ENCODE peak calls at places on chromosomes 13 and 19, in eight cellular contexts. One of them, this sample, is unnamed.

GRCh38 chr13:81048026-81048461 is 707.1 kb upstream of the SPRY2 start:
- DNase-seq in MM.1S: peak
- DNase-seq in neuronal stem cell: no peak
- DNase-seq in fibroblast of lung: no peak
- DNase-seq in endothelial cell of umbilical vein: no peak
- DNase-seq in hepatocyte: no peak
- DNase-seq in PC-3: no peak
- DNase-seq in HCT116: no peak
- DNase-seq in this sample: no peak

GRCh38 chr19:49801966-49802661 is 11.0 kb downstream of the FUZ start:
- DNase-seq in endothelial cell of umbilical vein: peak
- DNase-seq in PC-3: no peak
- DNase-seq in HCT116: no peak
- DNase-seq in hepatocyte: peak
- DNase-seq in MM.1S: no peak
- DNase-seq in neuronal stem cell: peak
- DNase-seq in fibroblast of lung: peak
- DNase-seq in this sample: no peak

GRCh38 chr13:28338202-28338601 is 156.7 kb downstream of the FLT1 start:
- DNase-seq in endothelial cell of umbilical vein: peak
- DNase-seq in fibroblast of lung: peak
- DNase-seq in neuronal stem cell: no peak
- DNase-seq in hepatocyte: no peak
- DNase-seq in HCT116: no peak
- DNase-seq in PC-3: no peak
- DNase-seq in MM.1S: no peak
- DNase-seq in this sample: no peak

GRCh38 chr19:48728882-48729645 is 9.5 kb upstream of the MAMSTR start:
- DNase-seq in endothelial cell of umbilical vein: no peak
- DNase-seq in MM.1S: no peak
- DNase-seq in PC-3: no peak
- DNase-seq in neuronal stem cell: no peak
- DNase-seq in fibroblast of lung: no peak
- DNase-seq in HCT116: no peak
- DNase-seq in hepatocyte: no peak
- DNase-seq in this sample: no peak

GRCh38 chr13:77918391-77919261 is at the start of gene EDNRB:
- DNase-seq in endothelial cell of umbilical vein: peak
- DNase-seq in hepatocyte: peak
- DNase-seq in neuronal stem cell: peak
- DNase-seq in MM.1S: no peak
- DNase-seq in fibroblast of lung: peak
- DNase-seq in PC-3: no peak
- DNase-seq in HCT116: no peak
- DNase-seq in this sample: no peak

GRCh38 chr13:75480691-75481175 is 1.2 kb downstream of the TBC1D4 start:
- DNase-seq in fibroblast of lung: peak
- DNase-seq in endothelial cell of umbilical vein: peak
- DNase-seq in MM.1S: peak
- DNase-seq in hepatocyte: peak
- DNase-seq in HCT116: peak
- DNase-seq in PC-3: peak
- DNase-seq in neuronal stem cell: peak
- DNase-seq in this sample: peak

GRCh38 chr13:40221460-40222201 is 444.8 kb downstream of the FOXO1 start:
- DNase-seq in PC-3: peak
- DNase-seq in neuronal stem cell: no peak
- DNase-seq in MM.1S: peak
- DNase-seq in fibroblast of lung: peak
- DNase-seq in HCT116: no peak
- DNase-seq in endothelial cell of umbilical vein: no peak
- DNase-seq in hepatocyte: peak
- DNase-seq in this sample: peak

GRCh38 chr19:36377541-36378178 is 1.3 kb downstream of the ZFP14 start:
- DNase-seq in MM.1S: no peak
- DNase-seq in PC-3: no peak
- DNase-seq in HCT116: no peak
- DNase-seq in fibroblast of lung: no peak
- DNase-seq in hepatocyte: peak
- DNase-seq in neuronal stem cell: no peak
- DNase-seq in endothelial cell of umbilical vein: no peak
- DNase-seq in this sample: no peak

GRCh38 chr19:4077800-4078683 is 11.3 kb upstream of the ZBTB7A start:
- DNase-seq in hepatocyte: peak
- DNase-seq in PC-3: peak
- DNase-seq in fibroblast of lung: no peak
- DNase-seq in MM.1S: peak
- DNase-seq in neuronal stem cell: no peak
- DNase-seq in HCT116: no peak
- DNase-seq in endothelial cell of umbilical vein: peak
- DNase-seq in this sample: no peak

GRCh38 chr13:31223640-31224039 is 23.9 kb downstream of the B3GLCT start:
- DNase-seq in HCT116: no peak
- DNase-seq in fibroblast of lung: no peak
- DNase-seq in endothelial cell of umbilical vein: no peak
- DNase-seq in hepatocyte: no peak
- DNase-seq in neuronal stem cell: no peak
- DNase-seq in MM.1S: no peak
- DNase-seq in PC-3: no peak
- DNase-seq in this sample: no peak

GRCh38 chr19:51761696-51762095 is 716 bp downstream of the FPR2 start:
- DNase-seq in fibroblast of lung: no peak
- DNase-seq in PC-3: no peak
- DNase-seq in hepatocyte: no peak
- DNase-seq in endothelial cell of umbilical vein: no peak
- DNase-seq in neuronal stem cell: no peak
- DNase-seq in HCT116: no peak
- DNase-seq in MM.1S: no peak
- DNase-seq in this sample: no peak
- H2AFZ ChIP-seq in fibroblast of lung: no peak
- H2AFZ ChIP-seq in PC-3: no peak
- H2AFZ ChIP-seq in hepatocyte: no peak
- H2AFZ ChIP-seq in endothelial cell of umbilical vein: no peak
- H2AFZ ChIP-seq in neuronal stem cell: no peak
- H2AFZ ChIP-seq in HCT116: no peak
- H2AFZ ChIP-seq in MM.1S: no peak
- H2AFZ ChIP-seq in this sample: no peak

GRCh38 chr19:35205733-35206323 is 22.7 kb downstream of the FAM187B start:
- DNase-seq in MM.1S: peak
- DNase-seq in hepatocyte: no peak
- DNase-seq in HCT116: no peak
- DNase-seq in endothelial cell of umbilical vein: no peak
- DNase-seq in PC-3: no peak
- DNase-seq in fibroblast of lung: no peak
- DNase-seq in neuronal stem cell: no peak
- DNase-seq in this sample: no peak

GRCh38 chr19:35208121-35208520 is 20.4 kb downstream of the FAM187B start:
- DNase-seq in hepatocyte: no peak
- DNase-seq in PC-3: no peak
- DNase-seq in MM.1S: no peak
- DNase-seq in fibroblast of lung: no peak
- DNase-seq in HCT116: no peak
- DNase-seq in endothelial cell of umbilical vein: no peak
- DNase-seq in neuronal stem cell: no peak
- DNase-seq in this sample: no peak

GRCh38 chr19:35206379-35206778 is 22.2 kb downstream of the FAM187B start:
- DNase-seq in endothelial cell of umbilical vein: no peak
- DNase-seq in HCT116: no peak
- DNase-seq in PC-3: no peak
- DNase-seq in fibroblast of lung: no peak
- DNase-seq in MM.1S: peak
- DNase-seq in neuronal stem cell: no peak
- DNase-seq in hepatocyte: no peak
- DNase-seq in this sample: no peak

GRCh38 chr19:35206855-35207254 is 21.7 kb downstream of the FAM187B start:
- DNase-seq in PC-3: no peak
- DNase-seq in hepatocyte: no peak
- DNase-seq in fibroblast of lung: no peak
- DNase-seq in neuronal stem cell: no peak
- DNase-seq in MM.1S: no peak
- DNase-seq in HCT116: no peak
- DNase-seq in endothelial cell of umbilical vein: no peak
- DNase-seq in this sample: no peak

GRCh38 chr19:35207391-35207871 is 21.1 kb downstream of the FAM187B start:
- DNase-seq in endothelial cell of umbilical vein: no peak
- DNase-seq in MM.1S: peak
- DNase-seq in fibroblast of lung: no peak
- DNase-seq in HCT116: no peak
- DNase-seq in PC-3: peak
- DNase-seq in hepatocyte: no peak
- DNase-seq in neuronal stem cell: no peak
- DNase-seq in this sample: peak
- H2AFZ ChIP-seq in endothelial cell of umbilical vein: no peak
- H2AFZ ChIP-seq in MM.1S: no peak
- H2AFZ ChIP-seq in fibroblast of lung: no peak
- H2AFZ ChIP-seq in HCT116: no peak
- H2AFZ ChIP-seq in PC-3: no peak
- H2AFZ ChIP-seq in hepatocyte: no peak
- H2AFZ ChIP-seq in neuronal stem cell: no peak
- H2AFZ ChIP-seq in this sample: no peak

DNA sequence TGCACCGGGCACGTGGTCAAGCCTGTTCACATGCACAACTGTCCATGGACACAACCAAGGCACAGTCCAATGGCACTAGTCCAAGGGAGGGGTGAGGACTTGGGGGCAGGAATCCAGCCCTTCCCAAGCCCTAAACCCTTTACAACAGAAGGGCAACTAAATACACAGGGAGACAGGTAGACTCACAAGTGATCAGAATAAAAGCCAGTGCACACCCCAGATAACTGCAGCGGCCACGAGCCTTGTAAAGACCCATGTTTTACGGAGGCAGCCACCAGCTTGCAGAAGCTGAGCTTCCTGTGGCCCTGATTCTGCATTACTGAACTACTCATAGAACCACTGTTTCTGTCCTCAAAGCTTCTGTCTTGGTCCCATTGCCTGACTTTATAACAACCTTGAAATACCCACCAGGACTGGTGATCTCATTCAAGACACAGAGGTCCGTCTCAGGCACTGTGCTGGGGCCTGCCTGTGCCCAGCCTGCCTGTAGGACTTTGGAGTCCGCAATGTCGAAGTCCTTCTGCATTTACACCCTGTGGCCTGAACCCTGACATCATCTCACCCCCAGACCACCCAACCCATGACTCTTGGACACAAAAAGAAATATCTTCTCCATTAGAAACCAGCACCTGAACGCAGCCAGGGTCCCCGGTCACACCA is 181.2 kb downstream of the COL4A1 start:
- DNase-seq in hepatocyte: no peak
- DNase-seq in neuronal stem cell: no peak
- DNase-seq in MM.1S: no peak
- DNase-seq in HCT116: no peak
- DNase-seq in endothelial cell of umbilical vein: no peak
- DNase-seq in PC-3: no peak
- DNase-seq in fibroblast of lung: no peak
- DNase-seq in this sample: no peak
- H2AFZ ChIP-seq in hepatocyte: no peak
- H2AFZ ChIP-seq in neuronal stem cell: peak
- H2AFZ ChIP-seq in MM.1S: no peak
- H2AFZ ChIP-seq in HCT116: no peak
- H2AFZ ChIP-seq in endothelial cell of umbilical vein: peak
- H2AFZ ChIP-seq in PC-3: no peak
- H2AFZ ChIP-seq in fibroblast of lung: no peak
- H2AFZ ChIP-seq in this sample: no peak

GRCh38 chr19:2974342-2974932 is 2.9 kb upstream of the TLE6 start:
- DNase-seq in PC-3: no peak
- DNase-seq in neuronal stem cell: no peak
- DNase-seq in HCT116: no peak
- DNase-seq in endothelial cell of umbilical vein: no peak
- DNase-seq in MM.1S: no peak
- DNase-seq in hepatocyte: peak
- DNase-seq in fibroblast of lung: peak
- DNase-seq in this sample: no peak
- H2AFZ ChIP-seq in PC-3: no peak
- H2AFZ ChIP-seq in neuronal stem cell: no peak
- H2AFZ ChIP-seq in HCT116: no peak
- H2AFZ ChIP-seq in endothelial cell of umbilical vein: peak
- H2AFZ ChIP-seq in MM.1S: no peak
- H2AFZ ChIP-seq in hepatocyte: no peak
- H2AFZ ChIP-seq in fibroblast of lung: no peak
- H2AFZ ChIP-seq in this sample: no peak

This sample was measured in PC-9.